ENCODE peak calls at places on chromosomes 13 and 19, in six cellular contexts. K, P, S, V, Z and N are unnamed samples.

GRCh38 chr13:46327256-46327655 is 59.8 kb downstream of the RUBCNL start:
- DNase-seq in K (no peak), P (no peak), S (no peak), V (no peak), Z (no peak), N (no peak)

GRCh38 chr19:18266863-18267686 is 7.2 kb downstream of the IQCN start:
- DNase-seq in K (no peak), P (no peak), S (no peak), V (no peak), Z (no peak), N (no peak)

GRCh38 chr13:98385591-98385990 is 191.3 kb downstream of the STK24 start:
- DNase-seq in K (peak; percentile 91), P (no peak), S (no peak), V (no peak), Z (no peak), N (no peak)

GRCh38 chr13:66774046-66774445 is 456.1 kb downstream of the PCDH9 start:
- DNase-seq in K (no peak), P (no peak), S (no peak), V (no peak), Z (no peak), N (no peak)

GRCh38 chr19:7605490-7606222 is 10.0 kb downstream of the CAMSAP3 start:
- DNase-seq in K (no peak), P (no peak), S (no peak), V (no peak), Z (no peak), N (no peak)

GRCh38 chr19:2495651-2496316 is 19.9 kb downstream of the GADD45B start:
- DNase-seq in K (no peak), P (no peak), S (no peak), V (peak; percentile 70), Z (no peak), N (no peak)

GRCh38 chr19:31214086-31214485 is 135.2 kb downstream of the TSHZ3 start:
- DNase-seq in K (peak; percentile 95), P (no peak), S (peak; percentile 93), V (peak; percentile 66), Z (peak; percentile 99), N (peak; percentile 83)

GRCh38 chr13:33372251-33372919 is 86.8 kb upstream of the STARD13 start:
- DNase-seq in K (no peak), P (no peak), S (no peak), V (no peak), Z (no peak), N (no peak)

GRCh38 chr19:22545751-22546150 is 88.4 kb upstream of the ZNF492 start:
- DNase-seq in K (no peak), P (no peak), S (no peak), V (peak; percentile 68), Z (no peak), N (no peak)

GRCh38 chr19:13132471-13133166 is 14.6 kb downstream of the NACC1 start:
- DNase-seq in K (no peak), P (no peak), S (no peak), V (no peak), Z (no peak), N (no peak)

GRCh38 chr19:32717496-32717895 is 2.1 kb upstream of the TDRD12 start:
- DNase-seq in K (no peak), P (no peak), S (no peak), V (no peak), Z (no peak), N (no peak)

GRCh38 chr13:28337196-28338045 is 157.5 kb downstream of the FLT1 start:
- DNase-seq in K (no peak), P (no peak), S (no peak), V (no peak), Z (peak; percentile 52), N (no peak)